ENCODE peak calls at places on chromosomes 1 and 21, in seven cellular contexts. C is fibroblast of pulmonary artery, V is tibial nerve, R is HFFc6, U is GM13976, G is endothelial cell, A is BJ. F is an unnamed sample.

GRCh38 chr21:38505654-38506523 is 7.6 kb upstream of the ERG start:
- DNase-seq in A (no peak), G (peak; percentile 55), V (no peak), U (peak; percentile 39), C (peak; percentile 87), R (peak; percentile 60), F (peak; percentile 34)

GRCh38 chr1:217089239-217090014 is 366.2 kb upstream of the ESRRG start:
- DNase-seq in C (peak; percentile 63), U (peak; percentile 16), A (no peak), G (peak; percentile 14), V (no peak), R (no peak), F (no peak)

GRCh38 chr1:213399695-213400094 is 348.7 kb downstream of the RPS6KC1 start:
- DNase-seq in A (no peak), R (no peak), V (no peak), G (no peak), U (no peak), C (no peak), F (no peak)

GRCh38 chr1:228795578-228795977 is 60.3 kb downstream of the RHOU start:
- DNase-seq in A (no peak), V (no peak), C (no peak), U (no peak), R (no peak), G (no peak), F (no peak)

GRCh38 chr1:64378826-64379225 is 91.1 kb upstream of the CACHD1 start:
- DNase-seq in G (no peak), R (no peak), V (no peak), C (no peak), U (no peak), A (no peak), F (no peak)

GRCh38 chr1:167119696-167120095 is 25.8 kb downstream of the STYXL2 start:
- DNase-seq in U (no peak), R (no peak), V (no peak), C (no peak), G (no peak), A (no peak), F (no peak)

GRCh38 chr1:79290927-79291474 is 284.5 kb upstream of the ADGRL4 start:
- DNase-seq in V (no peak), C (no peak), R (no peak), G (no peak), A (no peak), U (no peak), F (no peak)

GRCh38 chr21:42931560-42932235 is 6.3 kb upstream of the ERVH48-1 start:
- DNase-seq in R (no peak), A (no peak), U (peak; percentile 9), C (no peak), G (no peak), V (no peak), F (no peak)

GRCh38 chr1:11799099-11799498 is 6.7 kb downstream of the MTHFR start:
- DNase-seq in G (no peak), U (no peak), R (no peak), A (no peak), C (no peak), V (no peak), F (no peak)

GRCh38 chr1:41023279-41023990 is 1.9 kb upstream of the SLFNL1 start:
- DNase-seq in U (no peak), R (peak; percentile 16), A (no peak), V (no peak), C (peak; percentile 35), G (no peak), F (no peak)

GRCh38 chr1:40575336-40575735 is 43.9 kb downstream of the ZNF684 start:
- DNase-seq in U (no peak), G (no peak), R (peak; percentile 4), C (no peak), A (no peak), V (no peak), F (no peak)

GRCh38 chr1:62746086-62746808 is 37.7 kb upstream of the ATG4C start:
- DNase-seq in R (peak; percentile 65), V (no peak), G (no peak), C (peak; percentile 75), A (no peak), U (peak; percentile 56), F (no peak)

GRCh38 chr1:15110867-15111230 is 42.7 kb upstream of the TMEM51 start:
- DNase-seq in A (no peak), R (no peak), C (no peak), U (no peak), V (no peak), G (peak; percentile 30), F (no peak)

GRCh38 chr1:154622503-154623039 is 14.6 kb upstream of the ADAR start:
- DNase-seq in V (no peak), G (no peak), C (no peak), U (no peak), R (no peak), A (no peak), F (no peak)

GRCh38 chr21:33069994-33070811 is at the start of gene OLIG1:
- DNase-seq in G (peak; percentile 67), U (peak; percentile 51), A (no peak), C (peak; percentile 11), R (no peak), V (no peak), F (no peak)

GRCh38 chr1:40132383-40133121 is 28.6 kb upstream of the RLF start:
- DNase-seq in V (no peak), U (no peak), C (no peak), R (no peak), G (no peak), A (no peak), F (no peak)

GRCh38 chr1:186792870-186793581 is 35.7 kb upstream of the PLA2G4A start:
- DNase-seq in V (no peak), R (peak; percentile 19), U (no peak), A (no peak), G (no peak), C (peak; percentile 62), F (no peak)

GRCh38 chr1:230715510-230715909 is 1.6 kb upstream of the AGT start:
- DNase-seq in R (no peak), U (no peak), C (no peak), G (no peak), A (no peak), V (no peak), F (no peak)

GRCh38 chr1:119075614-119076013 is 64.8 kb downstream of the WARS2 start:
- DNase-seq in V (no peak), G (no peak), U (no peak), R (peak; percentile 61), A (peak; percentile 35), C (peak; percentile 76), F (peak; percentile 29)

GRCh38 chr1:147225193-147225730 is at the start of gene FMO5:
- DNase-seq in G (peak; percentile 46), V (peak; percentile 39), A (no peak), C (peak; percentile 75), R (no peak), U (peak; percentile 67), F (no peak)

GRCh38 chr1:154749078-154749760 is 120.9 kb downstream of the KCNN3 start:
- DNase-seq in V (no peak), C (peak; percentile 45), U (no peak), A (no peak), G (no peak), R (no peak), F (no peak)

GRCh38 chr1:1283821-1284220 is 3.6 kb downstream of the SCNN1D start:
- DNase-seq in U (peak; percentile 87), R (no peak), A (no peak), C (no peak), G (no peak), V (no peak), F (no peak)
- TF ChIP-seq CTCF in U (no peak), R (no peak), A (no peak), C (no peak), G (no peak), V (no peak), F (no peak)

GRCh38 chr1:77991638-77992037 is 12.8 kb upstream of the FUBP1 start:
- DNase-seq in V (no peak), R (no peak), A (no peak), C (no peak), G (no peak), U (no peak), F (no peak)

GRCh38 chr1:77989762-77990161 is 10.9 kb upstream of the FUBP1 start:
- DNase-seq in C (no peak), R (no peak), U (no peak), G (no peak), A (no peak), V (no peak), F (no peak)

GRCh38 chr1:77996734-77997133 is 8.0 kb upstream of the DNAJB4 start:
- DNase-seq in U (no peak), A (no peak), V (no peak), C (no peak), R (no peak), G (no peak), F (no peak)

GRCh38 chr1:77990629-77991204 is 11.8 kb upstream of the FUBP1 start:
- DNase-seq in V (no peak), R (no peak), A (no peak), U (no peak), C (no peak), G (no peak), F (no peak)

DNA sequence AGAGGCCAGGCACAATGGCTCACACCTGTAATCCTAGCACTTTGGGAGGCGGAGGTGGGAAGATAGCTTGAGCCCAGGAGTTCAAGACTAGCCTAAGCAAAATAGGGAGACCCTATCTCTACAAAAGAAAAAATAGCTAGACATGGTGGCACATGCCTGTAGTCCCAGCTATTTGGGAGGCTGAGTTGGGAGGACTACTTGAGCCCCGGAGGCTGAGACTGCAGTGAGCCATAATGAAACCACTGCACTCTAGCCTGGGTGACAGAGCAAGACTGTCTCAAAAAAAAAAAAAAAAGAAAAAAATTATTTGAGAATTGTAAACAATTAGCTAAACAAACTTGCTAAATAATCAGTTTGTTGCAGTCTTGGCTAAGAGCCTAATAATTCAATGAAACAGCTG is 10.6 kb upstream of the DNAJB4 start:
- DNase-seq in G (no peak), A (no peak), U (no peak), V (no peak), C (no peak), R (no peak), F (no peak)
- TF ChIP-seq CTCF in G (no peak), A (no peak), U (no peak), V (no peak), C (no peak), R (no peak), F (no peak)

GRCh38 chr1:189782280-189782679 is 695.4 kb downstream of the BRINP3 start:
- DNase-seq in A (no peak), C (no peak), G (no peak), U (no peak), R (no peak), V (no peak), F (no peak)
- TF ChIP-seq CTCF in A (no peak), C (no peak), G (no peak), U (no peak), R (no peak), V (no peak), F (no peak)

DNA sequence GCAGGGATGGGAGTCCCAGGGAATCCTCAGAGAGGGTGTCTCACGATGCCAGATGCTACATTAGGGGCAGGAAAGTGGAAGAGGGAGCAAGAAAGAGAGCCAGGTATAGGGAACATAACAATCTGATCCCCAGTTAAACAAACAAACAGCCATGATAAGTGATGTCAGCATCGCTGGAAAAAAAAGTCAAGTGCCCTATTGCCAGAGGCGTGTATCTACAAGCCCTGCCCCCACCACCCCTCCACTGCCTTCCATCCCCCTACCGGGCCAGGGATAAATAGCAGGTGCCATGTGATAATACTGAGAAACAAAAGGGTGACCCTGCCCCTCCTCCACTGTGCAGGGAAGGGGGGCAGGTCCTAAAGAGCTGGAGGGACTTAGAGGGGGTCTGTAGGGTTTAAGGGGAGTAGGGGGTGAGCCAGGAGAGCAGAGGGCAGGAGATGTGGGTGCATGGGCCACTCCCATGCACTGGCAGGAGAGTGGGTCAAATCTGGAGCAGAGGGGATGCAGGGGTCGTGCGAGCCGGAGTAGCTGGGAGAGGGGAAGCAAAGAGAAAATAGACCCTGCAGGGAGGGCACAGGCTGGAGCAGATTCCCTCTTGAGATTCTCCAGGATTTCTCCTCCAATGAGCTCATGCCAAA is 3.4 kb downstream of the SLC26A9 start:
- DNase-seq in R (no peak), A (no peak), C (no peak), V (no peak), U (no peak), G (peak; percentile 44), F (no peak)
- TF ChIP-seq CTCF in R (peak; percentile 43), A (no peak), C (no peak), V (no peak), U (no peak), G (peak; percentile 20), F (no peak)

F was measured in AG09319.